ENCODE peak calls at places on chromosomes 6 and 20, in six cellular contexts. One of them, this sample, is unnamed.

GRCh38 chr6:28607990-28608389 is 82.3 kb downstream of the GPX5 start:
- DNase-seq in heart right ventricle: no peak
- DNase-seq in BE2C: no peak
- DNase-seq in psoas muscle: no peak
- DNase-seq in adipocyte: no peak
- DNase-seq in thoracic aorta: no peak
- DNase-seq in this sample: no peak

GRCh38 chr20:5039255-5039657 is 37.9 kb upstream of the SLC23A2 start:
- DNase-seq in heart right ventricle: no peak
- DNase-seq in BE2C: no peak
- DNase-seq in psoas muscle: no peak
- DNase-seq in adipocyte: no peak
- DNase-seq in thoracic aorta: no peak
- DNase-seq in this sample: no peak

GRCh38 chr6:43926644-43927524 is 156.9 kb downstream of the VEGFA start:
- DNase-seq in heart right ventricle: no peak
- DNase-seq in BE2C: peak; percentile 79
- DNase-seq in psoas muscle: no peak
- DNase-seq in adipocyte: peak; percentile 95
- DNase-seq in thoracic aorta: no peak
- DNase-seq in this sample: peak; percentile 83

GRCh38 chr20:19976595-19977372 is 40.4 kb upstream of the NAA20 start:
- DNase-seq in heart right ventricle: peak; percentile 57
- DNase-seq in BE2C: no peak
- DNase-seq in psoas muscle: peak; percentile 67
- DNase-seq in adipocyte: peak; percentile 89
- DNase-seq in thoracic aorta: peak; percentile 46
- DNase-seq in this sample: peak; percentile 77

GRCh38 chr20:24913076-24913628 is 35.9 kb upstream of the CST7 start:
- DNase-seq in heart right ventricle: no peak
- DNase-seq in BE2C: no peak
- DNase-seq in psoas muscle: no peak
- DNase-seq in adipocyte: no peak
- DNase-seq in thoracic aorta: no peak
- DNase-seq in this sample: no peak

GRCh38 chr20:34639755-34640222 is 37.1 kb downstream of the PIGU start:
- DNase-seq in heart right ventricle: no peak
- DNase-seq in BE2C: peak; percentile 31
- DNase-seq in psoas muscle: no peak
- DNase-seq in adipocyte: no peak
- DNase-seq in thoracic aorta: no peak
- DNase-seq in this sample: no peak

GRCh38 chr20:48069626-48070025 is 284.3 kb upstream of the SULF2 start:
- DNase-seq in heart right ventricle: no peak
- DNase-seq in BE2C: no peak
- DNase-seq in psoas muscle: no peak
- DNase-seq in adipocyte: no peak
- DNase-seq in thoracic aorta: no peak
- DNase-seq in this sample: no peak

GRCh38 chr20:47318596-47319516 is 37.6 kb downstream of the ZMYND8 start:
- DNase-seq in heart right ventricle: peak; percentile 76
- DNase-seq in BE2C: peak; percentile 43
- DNase-seq in psoas muscle: peak; percentile 91
- DNase-seq in adipocyte: peak; percentile 70
- DNase-seq in thoracic aorta: peak; percentile 40
- DNase-seq in this sample: peak; percentile 93

GRCh38 chr6:111030008-111031006 is 48.5 kb downstream of the RPF2 start:
- DNase-seq in heart right ventricle: peak; percentile 49
- DNase-seq in BE2C: peak; percentile 46
- DNase-seq in psoas muscle: peak; percentile 81
- DNase-seq in adipocyte: peak; percentile 29
- DNase-seq in thoracic aorta: no peak
- DNase-seq in this sample: no peak

GRCh38 chr20:17504326-17504897 is 26.8 kb downstream of the BFSP1 start:
- DNase-seq in heart right ventricle: no peak
- DNase-seq in BE2C: peak; percentile 19
- DNase-seq in psoas muscle: no peak
- DNase-seq in adipocyte: no peak
- DNase-seq in thoracic aorta: no peak
- DNase-seq in this sample: no peak

GRCh38 chr6:129860901-129861665 is at the start of gene TMEM244:
- DNase-seq in heart right ventricle: no peak
- DNase-seq in BE2C: no peak
- DNase-seq in psoas muscle: no peak
- DNase-seq in adipocyte: peak; percentile 66
- DNase-seq in thoracic aorta: no peak
- DNase-seq in this sample: no peak

GRCh38 chr6:46816626-46817025 is 23.4 kb downstream of the MEP1A start:
- DNase-seq in heart right ventricle: no peak
- DNase-seq in BE2C: no peak
- DNase-seq in psoas muscle: no peak
- DNase-seq in adipocyte: no peak
- DNase-seq in thoracic aorta: no peak
- DNase-seq in this sample: no peak

GRCh38 chr20:58233881-58234528 is 5.6 kb upstream of the ANKRD60 start:
- DNase-seq in heart right ventricle: peak; percentile 30
- DNase-seq in BE2C: peak; percentile 59
- DNase-seq in psoas muscle: no peak
- DNase-seq in adipocyte: peak; percentile 56
- DNase-seq in thoracic aorta: no peak
- DNase-seq in this sample: no peak

GRCh38 chr20:53284141-53285055 is 309.2 kb downstream of the ZNF217 start:
- DNase-seq in heart right ventricle: no peak
- DNase-seq in BE2C: peak; percentile 86
- DNase-seq in psoas muscle: no peak
- DNase-seq in adipocyte: no peak
- DNase-seq in thoracic aorta: no peak
- DNase-seq in this sample: no peak
- H3K27me3 ChIP-seq in heart right ventricle: no peaks in the 10 kb centered on the region
- H3K27me3 ChIP-seq in BE2C: no peaks in the 10 kb centered on the region
- H3K27me3 ChIP-seq in psoas muscle: no peaks in the 10 kb centered on the region
- H3K27me3 ChIP-seq in adipocyte: no peaks in the 10 kb centered on the region
- H3K27me3 ChIP-seq in thoracic aorta: no peaks in the 10 kb centered on the region
- H3K27me3 ChIP-seq in this sample: no peaks in the 10 kb centered on the region

GRCh38 chr6:35419431-35419830 is 32.7 kb upstream of the FANCE start:
- DNase-seq in heart right ventricle: no peak
- DNase-seq in BE2C: no peak
- DNase-seq in psoas muscle: no peak
- DNase-seq in adipocyte: peak; percentile 38
- DNase-seq in thoracic aorta: no peak
- DNase-seq in this sample: no peak

GRCh38 chr6:35415065-35415880 is 36.9 kb upstream of the FANCE start:
- DNase-seq in heart right ventricle: peak; percentile 58
- DNase-seq in BE2C: peak; percentile 68
- DNase-seq in psoas muscle: peak; percentile 83
- DNase-seq in adipocyte: peak; percentile 90
- DNase-seq in thoracic aorta: peak; percentile 28
- DNase-seq in this sample: peak; percentile 72

GRCh38 chr6:35413911-35414310 is 38.2 kb upstream of the FANCE start:
- DNase-seq in heart right ventricle: no peak
- DNase-seq in BE2C: no peak
- DNase-seq in psoas muscle: no peak
- DNase-seq in adipocyte: no peak
- DNase-seq in thoracic aorta: no peak
- DNase-seq in this sample: no peak

GRCh38 chr6:35419961-35420360 is 32.2 kb upstream of the FANCE start:
- DNase-seq in heart right ventricle: no peak
- DNase-seq in BE2C: no peak
- DNase-seq in psoas muscle: no peak
- DNase-seq in adipocyte: no peak
- DNase-seq in thoracic aorta: no peak
- DNase-seq in this sample: no peak

GRCh38 chr6:35417979-35418661 is 34.0 kb upstream of the FANCE start:
- DNase-seq in heart right ventricle: no peak
- DNase-seq in BE2C: peak; percentile 64
- DNase-seq in psoas muscle: no peak
- DNase-seq in adipocyte: no peak
- DNase-seq in thoracic aorta: no peak
- DNase-seq in this sample: no peak
- H3K4me1 ChIP-seq in heart right ventricle: peaks cover 16% of the 10 kb centered on the region
- H3K4me1 ChIP-seq in BE2C: peaks cover 6% of the 10 kb centered on the region
- H3K4me1 ChIP-seq in psoas muscle: peaks cover 11% of the 10 kb centered on the region
- H3K4me1 ChIP-seq in adipocyte: peaks cover 15% of the 10 kb centered on the region
- H3K4me1 ChIP-seq in thoracic aorta: no peaks in the 10 kb centered on the region
- H3K4me1 ChIP-seq in this sample: no peaks in the 10 kb centered on the region

GRCh38 chr6:79558099-79558498 is 20.9 kb upstream of the LCA5 start:
- DNase-seq in heart right ventricle: no peak
- DNase-seq in BE2C: no peak
- DNase-seq in psoas muscle: no peak
- DNase-seq in adipocyte: no peak
- DNase-seq in thoracic aorta: no peak
- DNase-seq in this sample: no peak
- H3K27me3 ChIP-seq in heart right ventricle: no peaks in the 10 kb centered on the region
- H3K27me3 ChIP-seq in BE2C: no peaks in the 10 kb centered on the region
- H3K27me3 ChIP-seq in psoas muscle: no peaks in the 10 kb centered on the region
- H3K27me3 ChIP-seq in adipocyte: no peaks in the 10 kb centered on the region
- H3K27me3 ChIP-seq in thoracic aorta: no peaks in the 10 kb centered on the region
- H3K27me3 ChIP-seq in this sample: no peaks in the 10 kb centered on the region

DNA sequence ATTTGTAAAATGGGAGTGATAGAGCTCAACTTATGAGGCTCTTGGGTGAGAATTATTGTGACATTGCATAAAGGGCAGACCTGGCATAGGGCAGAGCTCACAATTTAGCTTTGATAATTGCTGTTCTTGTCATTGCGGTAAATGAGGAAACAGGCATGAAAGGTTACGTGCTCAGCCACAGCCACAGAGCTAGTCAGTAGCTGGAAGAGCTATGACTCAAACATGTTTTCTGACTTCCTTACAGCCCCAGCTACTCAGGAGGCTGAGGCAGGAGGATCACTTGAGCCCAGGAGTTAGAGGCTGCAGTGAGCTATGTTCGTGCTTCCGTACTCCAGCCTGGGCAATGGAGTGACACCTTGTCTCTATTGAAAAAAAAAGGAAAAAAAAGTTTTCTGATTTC is 3.5 kb upstream of the GHRH start:
- DNase-seq in heart right ventricle: no peak
- DNase-seq in BE2C: no peak
- DNase-seq in psoas muscle: no peak
- DNase-seq in adipocyte: no peak
- DNase-seq in thoracic aorta: no peak
- DNase-seq in this sample: no peak
- H3K4me1 ChIP-seq in heart right ventricle: no peaks in the 10 kb centered on the region
- H3K4me1 ChIP-seq in BE2C: no peaks in the 10 kb centered on the region
- H3K4me1 ChIP-seq in psoas muscle: no peaks in the 10 kb centered on the region
- H3K4me1 ChIP-seq in adipocyte: no peaks in the 10 kb centered on the region
- H3K4me1 ChIP-seq in thoracic aorta: no peaks in the 10 kb centered on the region
- H3K4me1 ChIP-seq in this sample: no peaks in the 10 kb centered on the region

GRCh38 chr6:40754481-40755045 is 167.4 kb upstream of the LRFN2 start:
- DNase-seq in heart right ventricle: no peak
- DNase-seq in BE2C: peak; percentile 42
- DNase-seq in psoas muscle: no peak
- DNase-seq in adipocyte: no peak
- DNase-seq in thoracic aorta: no peak
- DNase-seq in this sample: no peak
- H3K27me3 ChIP-seq in heart right ventricle: peaks cover 37% of the 10 kb centered on the region
- H3K27me3 ChIP-seq in BE2C: no peaks in the 10 kb centered on the region
- H3K27me3 ChIP-seq in psoas muscle: peaks cover 10% of the 10 kb centered on the region
- H3K27me3 ChIP-seq in adipocyte: peaks cover 41% of the 10 kb centered on the region
- H3K27me3 ChIP-seq in thoracic aorta: no peaks in the 10 kb centered on the region
- H3K27me3 ChIP-seq in this sample: no peaks in the 10 kb centered on the region

DNA sequence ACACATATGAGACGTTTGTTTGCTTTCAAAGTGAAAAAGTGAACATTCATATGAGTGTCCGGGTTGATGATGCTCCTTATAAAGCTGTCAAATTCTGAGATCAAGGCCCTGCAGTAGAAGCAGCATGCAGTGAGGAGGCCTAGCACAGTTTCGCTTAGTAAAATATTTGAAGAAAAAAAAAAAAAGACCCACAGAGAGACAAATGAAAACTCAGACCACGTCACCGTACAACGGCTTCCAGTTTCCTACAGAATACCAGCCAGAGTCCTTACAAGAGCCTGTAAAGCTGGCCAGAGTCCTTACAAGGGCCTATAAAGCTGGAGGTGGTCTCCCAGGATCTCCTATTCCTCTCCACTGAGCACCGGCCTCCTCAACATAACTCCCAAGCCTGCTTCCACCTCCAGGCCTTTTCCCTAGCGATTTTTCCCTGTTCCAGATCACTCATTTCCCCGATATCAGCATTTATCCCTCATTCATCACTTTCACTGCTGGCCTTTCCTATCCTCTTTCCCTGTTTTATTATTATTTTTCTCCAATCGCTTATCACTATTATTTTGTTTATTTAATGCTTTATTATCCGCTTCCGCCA is 1.5 kb upstream of the HMGN4 start:
- DNase-seq in heart right ventricle: no peak
- DNase-seq in BE2C: peak; percentile 50
- DNase-seq in psoas muscle: no peak
- DNase-seq in adipocyte: peak; percentile 73
- DNase-seq in thoracic aorta: no peak
- DNase-seq in this sample: no peak
- H3K4me1 ChIP-seq in heart right ventricle: peaks cover 24% of the 10 kb centered on the region
- H3K4me1 ChIP-seq in BE2C: no peaks in the 10 kb centered on the region
- H3K4me1 ChIP-seq in psoas muscle: peaks cover 24% of the 10 kb centered on the region
- H3K4me1 ChIP-seq in adipocyte: peaks cover 25% of the 10 kb centered on the region
- H3K4me1 ChIP-seq in thoracic aorta: peaks cover 23% of the 10 kb centered on the region
- H3K4me1 ChIP-seq in this sample: peaks cover 36% of the 10 kb centered on the region

DNA sequence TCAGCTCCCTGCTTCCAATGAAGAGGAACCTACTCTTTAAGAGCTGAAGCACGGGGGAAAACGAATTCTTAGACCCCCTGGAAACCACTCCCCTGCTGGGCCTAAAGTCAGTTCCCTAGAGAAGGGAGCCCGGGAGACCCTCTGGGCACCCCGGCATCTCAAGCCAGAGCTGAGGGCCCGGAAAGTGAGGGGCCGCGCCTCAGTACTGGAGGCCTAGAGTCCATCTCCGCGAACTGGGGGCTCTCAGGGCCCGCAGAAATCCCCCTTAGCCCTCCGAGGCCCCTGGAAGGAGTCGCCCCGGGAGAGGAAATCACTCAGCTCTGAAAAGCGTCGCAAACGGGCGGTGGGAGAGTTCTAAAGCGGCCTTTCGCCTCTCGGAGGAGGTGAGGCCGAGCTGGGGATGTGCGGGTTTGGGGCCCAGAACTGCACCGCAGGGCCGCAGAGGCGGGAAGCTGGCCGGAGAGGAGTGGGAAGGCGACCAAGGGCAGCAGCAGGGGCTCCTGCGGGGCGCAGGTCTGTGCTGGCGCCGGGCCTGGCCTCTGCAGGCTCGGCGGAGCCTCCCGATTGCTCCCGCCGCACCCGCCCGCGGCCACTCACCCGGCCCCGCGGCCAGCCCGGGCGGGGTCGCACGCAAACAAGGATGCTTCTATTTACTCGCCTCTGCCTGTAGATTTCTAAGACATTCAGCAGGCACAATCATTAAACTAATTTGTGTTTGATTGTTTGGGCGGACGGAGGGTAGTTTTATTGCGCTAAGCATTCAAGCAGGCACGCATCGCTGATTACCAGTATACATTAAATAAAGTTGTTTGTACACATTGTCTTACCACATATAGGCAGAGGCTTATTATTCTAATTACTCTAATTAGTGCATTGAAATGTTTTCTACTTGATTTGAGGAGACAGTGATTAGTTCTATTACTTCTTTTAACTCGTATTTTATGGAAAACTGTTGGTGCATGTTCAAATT is 9.2 kb downstream of the POU3F2 start:
- DNase-seq in heart right ventricle: no peak
- DNase-seq in BE2C: no peak
- DNase-seq in psoas muscle: no peak
- DNase-seq in adipocyte: no peak
- DNase-seq in thoracic aorta: no peak
- DNase-seq in this sample: no peak
- H3K27me3 ChIP-seq in heart right ventricle: peaks cover 100% of the 10 kb centered on the region
- H3K27me3 ChIP-seq in BE2C: peaks cover 89% of the 10 kb centered on the region
- H3K27me3 ChIP-seq in psoas muscle: peaks cover 100% of the 10 kb centered on the region
- H3K27me3 ChIP-seq in adipocyte: peaks cover 87% of the 10 kb centered on the region
- H3K27me3 ChIP-seq in thoracic aorta: peaks cover 46% of the 10 kb centered on the region
- H3K27me3 ChIP-seq in this sample: peaks cover 50% of the 10 kb centered on the region